ENCODE peak calls at places on chromosome 13, in five cellular contexts. C, F, M, A and G are unnamed samples.

GRCh38 chr13:93948523-93948922 is 531.0 kb downstream of the DCT start:
- DNase-seq in C (no peak), F (no peak), M (no peak), A (no peak), G (no peak)

GRCh38 chr13:44331446-44331845 is 42.2 kb upstream of the SERP2 start:
- DNase-seq in C (peak; percentile 49), F (no peak), M (no peak), A (no peak), G (no peak)

GRCh38 chr13:84121456-84121855 is 239.2 kb upstream of the SLITRK1 start:
- DNase-seq in C (peak; percentile 4), F (no peak), M (no peak), A (no peak), G (no peak)

GRCh38 chr13:80524447-80525215 is 183.7 kb upstream of the SPRY2 start:
- DNase-seq in C (peak; percentile 6), F (no peak), M (no peak), A (no peak), G (no peak)

GRCh38 chr13:102236830-102237621 is 164.8 kb downstream of the FGF14 start:
- DNase-seq in C (no peak), F (no peak), M (no peak), A (no peak), G (no peak)

GRCh38 chr13:87498681-87499080 is 172.5 kb upstream of the SLITRK5 start:
- DNase-seq in C (peak; percentile 13), F (no peak), M (no peak), A (peak; percentile 52), G (no peak)

GRCh38 chr13:111158136-111158805 is 43.2 kb downstream of the ARHGEF7 start:
- DNase-seq in C (peak; percentile 16), F (no peak), M (no peak), A (peak; percentile 22), G (no peak)

GRCh38 chr13:87356314-87356713 is 314.9 kb upstream of the SLITRK5 start:
- DNase-seq in C (no peak), F (no peak), M (no peak), A (no peak), G (peak; percentile 47)

GRCh38 chr13:36912369-36912768 is 7.7 kb downstream of the SMAD9 start:
- DNase-seq in C (no peak), F (no peak), M (no peak), A (no peak), G (no peak)

GRCh38 chr13:58906329-58907007 is 1257.3 kb downstream of the DIAPH3 start:
- DNase-seq in C (peak; percentile 6), F (no peak), M (no peak), A (no peak), G (no peak)

GRCh38 chr13:42808572-42808971 is 27.2 kb downstream of the FAM216B start:
- DNase-seq in C (peak; percentile 21), F (no peak), M (no peak), A (no peak), G (no peak)

GRCh38 chr13:27853871-27854270 is 61.6 kb downstream of the GSX1 start:
- DNase-seq in C (no peak), F (no peak), M (no peak), A (no peak), G (no peak)

GRCh38 chr13:113945857-113946408 is 27.9 kb downstream of the C13orf46 start:
- DNase-seq in C (no peak), F (no peak), M (peak; percentile 5), A (no peak), G (no peak)

GRCh38 chr13:23279321-23279720 is 98.5 kb downstream of the SGCG start:
- DNase-seq in C (no peak), F (no peak), M (no peak), A (no peak), G (no peak)

GRCh38 chr13:98992355-98992754 is 14.5 kb upstream of the DOCK9 start:
- DNase-seq in C (peak; percentile 18), F (no peak), M (no peak), A (no peak), G (no peak)

GRCh38 chr13:110518571-110518970 is 43.0 kb downstream of the RAB20 start:
- DNase-seq in C (no peak), F (peak; percentile 75), M (no peak), A (no peak), G (peak; percentile 55)

GRCh38 chr13:97810152-97810551 is 143.3 kb upstream of the IPO5 start:
- DNase-seq in C (no peak), F (no peak), M (no peak), A (no peak), G (no peak)

GRCh38 chr13:113083022-113083373 is 22.6 kb upstream of the F7 start:
- DNase-seq in C (no peak), F (no peak), M (no peak), A (no peak), G (peak; percentile 29)

GRCh38 chr13:108437496-108437895 is 168.0 kb downstream of the TNFSF13B start:
- DNase-seq in C (peak; percentile 67), F (no peak), M (no peak), A (no peak), G (no peak)

GRCh38 chr13:19172007-19172646 is 9.5 kb downstream of the TUBA3C start:
- DNase-seq in C (no peak), F (no peak), M (no peak), A (no peak), G (no peak)

GRCh38 chr13:19172647-19173030 is 9.0 kb downstream of the TUBA3C start:
- DNase-seq in C (no peak), F (no peak), M (no peak), A (no peak), G (no peak)

GRCh38 chr13:19169496-19169895 is 12.1 kb downstream of the TUBA3C start:
- DNase-seq in C (no peak), F (no peak), M (no peak), A (no peak), G (no peak)

GRCh38 chr13:19169991-19170390 is 11.6 kb downstream of the TUBA3C start:
- DNase-seq in C (no peak), F (no peak), M (no peak), A (no peak), G (no peak)

GRCh38 chr13:19171563-19171962 is 10.1 kb downstream of the TUBA3C start:
- DNase-seq in C (no peak), F (no peak), M (no peak), A (no peak), G (no peak)
- H3K9me3 ChIP-seq in C (peaks cover 12% of the 10 kb centered on the region), F (peaks cover 1% of the 10 kb centered on the region), M (no peaks in the 10 kb centered on the region), A (no peaks in the 10 kb centered on the region), G (no peaks in the 10 kb centered on the region)

GRCh38 chr13:19048381-19048780 is 133.2 kb downstream of the TUBA3C start:
- DNase-seq in C (no peak), F (no peak), M (no peak), A (no peak), G (no peak)
- H3K9me3 ChIP-seq in C (peaks cover 25% of the 10 kb centered on the region), F (no peaks in the 10 kb centered on the region), M (no peaks in the 10 kb centered on the region), A (no peaks in the 10 kb centered on the region), G (no peaks in the 10 kb centered on the region)

DNA sequence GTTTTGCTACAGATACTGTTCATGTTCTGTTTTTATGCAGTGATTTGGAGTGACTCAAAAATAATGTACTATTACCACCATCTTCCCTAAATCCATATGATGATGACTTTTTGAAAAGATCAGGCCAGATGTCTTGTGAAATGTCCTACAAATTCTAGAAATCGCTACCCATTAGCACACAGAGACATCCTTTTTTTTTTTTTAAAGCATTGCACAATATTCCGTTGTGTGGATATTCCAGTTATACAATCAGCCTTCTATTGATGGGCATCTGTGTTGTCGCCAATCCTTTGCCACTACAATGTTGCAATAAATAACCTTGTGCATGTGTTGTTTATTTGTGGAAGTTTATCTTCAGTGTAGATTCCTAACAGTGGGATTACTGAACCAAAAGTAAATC is 24.5 kb downstream of the ZDHHC20 start:
- DNase-seq in C (no peak), F (no peak), M (no peak), A (no peak), G (no peak)
- H3K9me3 ChIP-seq in C (no peaks in the 10 kb centered on the region), F (no peaks in the 10 kb centered on the region), M (peaks cover 21% of the 10 kb centered on the region), A (no peaks in the 10 kb centered on the region), G (peaks cover 26% of the 10 kb centered on the region)

GRCh38 chr13:18951412-18951811 is 230.2 kb downstream of the TUBA3C start:
- DNase-seq in C (no peak), F (no peak), M (no peak), A (no peak), G (no peak)
- H3K9me3 ChIP-seq in C (peaks cover 20% of the 10 kb centered on the region), F (peaks cover 5% of the 10 kb centered on the region), M (no peaks in the 10 kb centered on the region), A (no peaks in the 10 kb centered on the region), G (no peaks in the 10 kb centered on the region)

DNA sequence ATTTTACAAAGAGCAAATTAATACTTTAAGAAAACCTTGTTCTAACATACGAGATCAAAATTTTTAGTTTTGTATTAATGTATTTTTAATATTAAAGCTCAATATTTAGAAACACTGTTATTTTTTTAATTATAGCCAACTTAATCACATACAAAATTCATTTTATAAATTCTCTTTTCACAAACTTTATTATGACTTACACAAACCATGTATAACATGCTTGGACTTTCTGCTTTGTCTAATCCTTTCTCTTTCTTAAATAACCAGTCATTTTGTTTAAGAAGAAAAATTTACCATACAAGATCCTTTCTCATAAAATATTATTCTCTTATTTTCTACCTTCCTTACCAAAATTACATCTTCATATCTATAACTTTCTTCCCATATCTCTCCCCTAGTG is 62.2 kb downstream of the CYSLTR2 start:
- DNase-seq in C (no peak), F (no peak), M (no peak), A (no peak), G (no peak)
- H3K9me3 ChIP-seq in C (no peaks in the 10 kb centered on the region), F (no peaks in the 10 kb centered on the region), M (peaks cover 8% of the 10 kb centered on the region), A (no peaks in the 10 kb centered on the region), G (peaks cover 19% of the 10 kb centered on the region)